ENCODE peak calls at places on chromosome 22, in six cellular contexts. V is transverse colon, B is stomach, E is suprapubic skin, S is HepG2, O is tibial nerve. J is an unnamed sample.

GRCh38 chr22:23243006-23243573 is 62.8 kb downstream of the BCR start:
- DNase-seq in V (no peak), B (no peak), E (no peak), S (no peak), O (no peak), J (no peak)

GRCh38 chr22:46355369-46355995 is 20.0 kb downstream of the TRMU start:
- DNase-seq in V (peak; percentile 67), B (peak; percentile 80), E (no peak), S (peak; percentile 37), O (peak; percentile 28), J (no peak)

GRCh38 chr22:17431179-17431578 is 61.9 kb downstream of the CECR2 start:
- DNase-seq in V (no peak), B (no peak), E (no peak), S (no peak), O (no peak), J (no peak)

GRCh38 chr22:41302016-41302767 is 867 bp downstream of the ZC3H7B start:
- DNase-seq in V (no peak), B (no peak), E (no peak), S (no peak), O (no peak), J (no peak)

GRCh38 chr22:24843048-24843447 is 37.0 kb downstream of the SGSM1 start:
- DNase-seq in V (no peak), B (no peak), E (no peak), S (no peak), O (no peak), J (peak; percentile 24)

GRCh38 chr22:37525073-37525745 is 6.0 kb upstream of the CARD10 start:
- DNase-seq in V (no peak), B (no peak), E (no peak), S (no peak), O (no peak), J (no peak)

GRCh38 chr22:23363683-23364082 is 183.4 kb downstream of the BCR start:
- DNase-seq in V (no peak), B (no peak), E (no peak), S (no peak), O (no peak), J (no peak)

GRCh38 chr22:46561435-46561905 is 24.1 kb upstream of the CELSR1 start:
- DNase-seq in V (no peak), B (no peak), E (no peak), S (peak; percentile 76), O (no peak), J (no peak)

GRCh38 chr22:44042822-44043221 is 18.7 kb downstream of the PARVB start:
- DNase-seq in V (no peak), B (no peak), E (no peak), S (no peak), O (no peak), J (no peak)

GRCh38 chr22:48949375-48950149 is 878.1 kb downstream of the BRD1 start:
- DNase-seq in V (peak; percentile 1), B (peak; percentile 19), E (peak; percentile 77), S (no peak), O (no peak), J (peak; percentile 19)

GRCh38 chr22:23183107-23183698 is 2.9 kb downstream of the BCR start:
- DNase-seq in V (peak; percentile 52), B (peak; percentile 70), E (no peak), S (peak; percentile 47), O (peak; percentile 52), J (no peak)

GRCh38 chr22:22061085-22062077 is 78.8 kb upstream of the TOP3B start:
- DNase-seq in V (no peak), B (no peak), E (no peak), S (peak; percentile 83), O (no peak), J (peak; percentile 78)

GRCh38 chr22:47369431-47370015 is 607.1 kb downstream of the TBC1D22A start:
- DNase-seq in V (no peak), B (peak; percentile 4), E (peak; percentile 67), S (no peak), O (no peak), J (no peak)

GRCh38 chr22:35202376-35202775 is 54.9 kb upstream of the HMGXB4 start:
- DNase-seq in V (no peak), B (no peak), E (no peak), S (no peak), O (no peak), J (no peak)

GRCh38 chr22:21970800-21971617 is 11.6 kb downstream of the TOP3B start:
- DNase-seq in V (no peak), B (no peak), E (no peak), S (no peak), O (no peak), J (no peak)

DNA sequence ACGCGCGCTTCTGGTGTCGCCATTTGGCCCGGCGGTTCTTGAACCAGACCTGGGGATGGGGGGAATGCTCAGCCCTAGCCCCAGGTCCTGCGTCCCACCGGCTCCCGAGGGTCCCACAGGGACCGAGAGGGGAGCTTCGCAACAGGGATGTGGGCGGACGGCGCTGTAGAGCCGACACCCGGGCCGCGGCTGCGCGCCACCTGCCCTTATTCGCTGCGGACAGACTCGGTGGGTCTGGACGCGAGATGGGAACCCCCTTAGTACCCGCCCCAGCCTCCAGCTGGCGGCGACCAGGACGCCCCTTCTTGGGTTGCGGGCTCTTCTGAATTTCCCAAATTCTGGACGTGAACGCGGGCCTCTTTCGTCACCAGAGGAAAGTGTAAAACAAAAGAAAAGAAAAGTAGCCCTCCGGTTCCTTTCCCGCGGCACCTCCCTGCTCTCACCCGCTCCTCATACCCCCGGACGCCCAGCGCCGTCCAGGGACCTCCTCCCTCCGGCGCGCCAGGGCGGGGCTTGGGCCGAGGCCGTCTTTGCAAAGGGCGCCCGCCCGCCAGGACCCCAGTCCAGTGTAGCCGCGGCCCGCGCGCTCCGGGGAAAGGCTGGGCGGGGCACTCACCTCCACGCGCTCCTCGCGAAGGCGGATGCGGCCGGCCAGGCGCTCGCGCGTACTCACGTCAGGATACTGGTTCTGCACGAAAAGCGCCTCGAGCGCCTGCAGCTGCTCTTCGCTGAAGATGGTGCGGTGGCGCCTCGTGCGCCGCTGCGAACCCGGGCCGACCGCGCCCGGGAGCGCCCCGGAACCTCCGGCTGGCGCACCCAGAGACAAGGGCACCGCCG is 827 bp downstream of the GSC2 start:
- DNase-seq in V (no peak), B (no peak), E (no peak), S (no peak), O (no peak), J (no peak)
- H3K4me3 ChIP-seq in V (peak overlapping the region; percentile 22), B (peak overlapping the region; percentile 17), E (peak overlapping the region; percentile 43), S (peak overlapping the region; percentile 28), O (peak overlapping the region; percentile 2), J (peak overlapping the region; percentile 30)

GRCh38 chr22:39634530-39635399 is 64.2 kb downstream of the CACNA1I start:
- DNase-seq in V (peak; percentile 49), B (peak; percentile 44), E (no peak), S (peak; percentile 12), O (no peak), J (no peak)
- TF ChIP-seq EP300 in V (no peak), B (no peak), E (no peak), S (no peak), O (no peak), J (no peak)

GRCh38 chr22:42957958-42958357 is 57.0 kb downstream of the PACSIN2 start:
- DNase-seq in V (no peak), B (no peak), E (no peak), S (no peak), O (no peak), J (no peak)

GRCh38 chr22:42959472-42960145 is 55.3 kb downstream of the PACSIN2 start:
- DNase-seq in V (peak; percentile 62), B (peak; percentile 78), E (peak; percentile 60), S (peak; percentile 92), O (no peak), J (peak; percentile 77)

GRCh38 chr22:42958937-42959336 is 56.0 kb downstream of the PACSIN2 start:
- DNase-seq in V (no peak), B (no peak), E (peak; percentile 58), S (no peak), O (no peak), J (no peak)

GRCh38 chr22:42961815-42962214 is 53.1 kb downstream of the PACSIN2 start:
- DNase-seq in V (no peak), B (no peak), E (peak; percentile 77), S (no peak), O (no peak), J (no peak)

GRCh38 chr22:42960146-42960509 is 54.8 kb downstream of the PACSIN2 start:
- DNase-seq in V (no peak), B (no peak), E (peak; percentile 48), S (peak; percentile 38), O (no peak), J (no peak)
- H3K4me3 ChIP-seq in V (no peak overlapping the region), B (no peak overlapping the region), E (peak overlapping the region; percentile 24), S (peak overlapping the region; percentile 56), O (no peak overlapping the region), J (no peak overlapping the region)

GRCh38 chr22:50461536-50461935 is 13.3 kb downstream of the SBF1 start:
- DNase-seq in V (no peak), B (no peak), E (no peak), S (no peak), O (no peak), J (no peak)

GRCh38 chr22:50459443-50460140 is 15.2 kb downstream of the SBF1 start:
- DNase-seq in V (no peak), B (no peak), E (no peak), S (no peak), O (no peak), J (no peak)

GRCh38 chr22:50459016-50459415 is 15.8 kb downstream of the SBF1 start:
- DNase-seq in V (no peak), B (no peak), E (no peak), S (no peak), O (no peak), J (no peak)

GRCh38 chr22:50461979-50462540 is 12.8 kb downstream of the SBF1 start:
- DNase-seq in V (no peak), B (no peak), E (no peak), S (no peak), O (no peak), J (no peak)

GRCh38 chr22:50460942-50461341 is 13.9 kb downstream of the SBF1 start:
- DNase-seq in V (peak; percentile 47), B (peak; percentile 73), E (no peak), S (no peak), O (no peak), J (no peak)
- TF ChIP-seq EP300 in V (no peak), B (no peak), E (no peak), S (no peak), O (no peak), J (no peak)

GRCh38 chr22:50621948-50622722 is 5.8 kb downstream of the ARSA start:
- DNase-seq in V (peak; percentile 65), B (peak; percentile 63), E (no peak), S (no peak), O (no peak), J (no peak)
- H3K4me3 ChIP-seq in V (peak overlapping the region; percentile 2), B (peak overlapping the region; percentile 38), E (peak overlapping the region; percentile 38), S (peak overlapping the region; percentile 61), O (no peak overlapping the region), J (no peak overlapping the region)

DNA sequence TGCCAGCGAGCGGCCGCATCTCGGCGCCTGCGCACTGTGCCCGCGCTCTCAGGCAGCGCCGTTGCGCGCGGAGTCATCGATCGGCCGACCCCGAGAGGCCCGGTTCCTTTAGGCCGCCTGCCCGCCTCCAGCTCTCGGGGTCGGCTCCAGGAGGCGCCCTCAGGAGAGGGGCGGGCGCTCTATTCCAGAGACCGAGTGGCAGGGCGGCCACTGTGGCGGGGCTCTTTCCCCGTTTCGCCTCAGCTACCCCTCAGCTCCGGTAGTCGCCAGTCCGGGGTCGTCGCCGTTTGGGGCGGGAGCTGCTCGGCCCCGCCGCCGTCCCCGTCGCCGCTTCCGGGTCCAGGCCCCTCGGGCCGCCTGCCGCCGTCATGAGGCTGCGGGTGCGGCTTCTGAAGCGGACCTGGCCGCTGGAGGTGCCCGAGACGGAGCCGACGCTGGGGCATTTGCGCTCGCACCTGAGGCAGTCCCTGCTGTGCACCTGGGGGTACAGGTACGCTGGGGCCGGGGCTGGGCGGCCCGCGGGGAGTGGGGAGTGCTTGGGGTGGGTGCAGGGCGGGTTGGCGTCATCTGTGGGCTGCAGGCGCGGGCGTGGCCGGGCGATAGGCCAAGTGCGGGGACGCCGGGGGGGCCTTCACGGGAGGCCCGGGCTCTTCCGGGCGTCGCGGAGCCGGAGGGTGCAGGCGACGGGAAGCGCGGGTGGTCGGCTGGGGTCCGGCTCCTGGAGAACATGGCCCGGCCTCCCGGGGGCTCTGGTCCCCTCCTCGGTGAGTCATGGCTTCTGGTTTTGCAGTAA is at the start of gene FBXO7:
- DNase-seq in V (peak; percentile 93), B (peak; percentile 93), E (peak; percentile 93), S (peak; percentile 84), O (peak; percentile 80), J (peak; percentile 96)
- TF ChIP-seq EP300 in V (no peak), B (no peak), E (no peak), S (peak; percentile 18), O (peak; percentile 82), J (peak; percentile 44)